ENCODE peak calls at places on chromosomes 5 and 9, in ten cellular contexts. K is small intestine; T is anterior cingulate cortex; R is fibroblast of pulmonary artery; I is uterus; D is mesothelial cell of epicardium; X is neural progenitor cell; Y is ACHN; L is stimulated activated CD8-positive, alpha-beta memory T cell treated with anti-CD3 and anti-CD28 coated beads, Interleukin-15, amount 100 ng/mL, for 1 hour; C is amygdala. H is an unnamed sample.
A peak's percentile ranks its signal among the peaks of the same experiment; 100 is the strongest.

GRCh38 chr5:127442085-127442484 is 75.4 kb upstream of the PRRC1 start:
- DNase-seq in D (no peak), T (no peak), I (no peak), C (no peak), R (peak; percentile 35), L (no peak), X (no peak), K (no peak), Y (no peak), H (no peak)

GRCh38 chr5:147912015-147912414 is 5.7 kb upstream of the C5orf46 start:
- DNase-seq in Y (no peak), I (no peak), X (no peak), C (no peak), T (no peak), K (no peak), D (no peak), L (no peak), R (no peak), H (no peak)

GRCh38 chr9:127977877-127978647 is 2.7 kb downstream of the EEIG1 start:
- DNase-seq in R (peak; percentile 91), T (no peak), D (no peak), I (peak; percentile 83), K (peak; percentile 80), X (peak; percentile 78), Y (peak; percentile 52), C (no peak), L (no peak), H (no peak)

GRCh38 chr5:154288145-154288544 is 97.6 kb downstream of the GALNT10 start:
- DNase-seq in C (peak; percentile 8), D (no peak), K (no peak), I (peak; percentile 20), R (peak; percentile 70), L (no peak), X (peak; percentile 27), Y (no peak), T (no peak), H (no peak)

GRCh38 chr9:98998441-98999151 is 54.9 kb downstream of the COL15A1 start:
- DNase-seq in T (peak; percentile 61), C (peak; percentile 60), L (peak; percentile 23), X (peak; percentile 82), D (peak; percentile 51), I (peak; percentile 86), K (peak; percentile 54), Y (peak; percentile 48), R (peak; percentile 64), H (no peak)

GRCh38 chr5:84383816-84384603 is 670 bp downstream of the EDIL3 start:
- DNase-seq in X (peak; percentile 84), K (no peak), I (peak; percentile 28), D (peak; percentile 26), Y (peak; percentile 64), C (no peak), L (no peak), T (peak; percentile 48), R (peak; percentile 67), H (no peak)

GRCh38 chr9:81497096-81497495 is 192.3 kb downstream of the TLE1 start:
- DNase-seq in C (no peak), K (no peak), X (no peak), I (no peak), T (no peak), L (no peak), D (no peak), R (peak; percentile 8), Y (no peak), H (no peak)

GRCh38 chr5:35066260-35066795 is 18.6 kb upstream of the AGXT2 start:
- DNase-seq in I (no peak), T (no peak), X (no peak), L (no peak), C (no peak), R (no peak), Y (no peak), K (no peak), D (no peak), H (no peak)

GRCh38 chr5:6752782-6753181 is 39.5 kb downstream of the TENT4A start:
- DNase-seq in R (no peak), T (no peak), I (no peak), D (no peak), L (no peak), X (no peak), K (no peak), C (no peak), Y (no peak), H (no peak)

GRCh38 chr9:89543621-89544279 is 45.8 kb upstream of the SEMA4D start:
- DNase-seq in X (no peak), D (no peak), I (no peak), T (no peak), C (no peak), L (no peak), Y (no peak), R (no peak), K (no peak), H (no peak)

GRCh38 chr9:4615251-4615650 is 46.8 kb upstream of the PLPP6 start:
- DNase-seq in X (no peak), I (no peak), T (no peak), C (no peak), K (no peak), L (no peak), R (peak; percentile 66), Y (no peak), D (no peak), H (no peak)

GRCh38 chr9:83472221-83472665 is 66.0 kb downstream of the FRMD3 start:
- DNase-seq in X (no peak), T (no peak), I (no peak), Y (no peak), R (peak; percentile 46), K (peak; percentile 93), C (no peak), D (no peak), L (no peak), H (no peak)

GRCh38 chr9:136312436-136312835 is 8.5 kb upstream of the CCDC187 start:
- DNase-seq in X (peak; percentile 69), C (peak; percentile 45), L (no peak), K (peak; percentile 23), I (peak; percentile 46), R (peak; percentile 55), T (no peak), Y (peak; percentile 22), D (no peak), H (no peak)

GRCh38 chr9:123267481-123268239 is 726 bp downstream of the STRBP start:
- DNase-seq in T (no peak), L (no peak), C (no peak), R (no peak), K (peak; percentile 23), X (peak; percentile 49), Y (no peak), I (peak; percentile 17), D (no peak), H (no peak)

GRCh38 chr9:98994226-98995058 is 50.7 kb downstream of the COL15A1 start:
- DNase-seq in C (no peak), K (no peak), L (no peak), R (no peak), T (no peak), I (no peak), Y (no peak), X (no peak), D (no peak), H (no peak)

GRCh38 chr9:121786543-121786948 is 135.1 kb downstream of the DAB2IP start:
- DNase-seq in R (no peak), K (no peak), C (no peak), Y (no peak), T (no peak), I (no peak), D (no peak), L (no peak), X (no peak), H (no peak)

GRCh38 chr9:86807577-86807976 is 139.7 kb downstream of the GAS1 start:
- DNase-seq in C (no peak), I (peak; percentile 80), R (no peak), Y (no peak), T (no peak), D (peak; percentile 31), X (peak; percentile 78), L (no peak), K (no peak), H (no peak)

GRCh38 chr5:115947260-115947659 is 15.0 kb upstream of the LVRN start:
- DNase-seq in R (no peak), C (no peak), I (no peak), Y (no peak), K (no peak), D (no peak), T (no peak), L (no peak), X (no peak), H (no peak)